ENCODE peak calls at places on chromosomes 12 and 14, in eight cellular contexts. T is RWPE2, I is tibial artery, Y is cardiac muscle cell, L is OCI-LY7, M is breast epithelium, U is left ventricle myocardium inferior, Z is osteoblast. O is an unnamed sample.
A peak's percentile ranks its signal among the peaks of the same experiment; 100 is the strongest.

GRCh38 chr14:75459099-75459741 is 31.4 kb downstream of the JDP2 start:
- DNase-seq in M (peak; percentile 68), I (no peak), L (no peak), U (peak; percentile 62), T (no peak), Y (no peak), Z (no peak), O (peak; percentile 68)

GRCh38 chr14:95564060-95564459 is 29.2 kb downstream of the GLRX5 start:
- DNase-seq in U (peak; percentile 53), L (no peak), Y (peak; percentile 33), T (no peak), M (no peak), Z (peak; percentile 82), I (no peak), O (peak; percentile 66)

GRCh38 chr12:20268121-20268732 is 100.1 kb upstream of the PDE3A start:
- DNase-seq in Z (no peak), I (no peak), Y (peak; percentile 58), U (no peak), T (no peak), L (no peak), M (no peak), O (no peak)

GRCh38 chr12:117151195-117152031 is 38.9 kb downstream of the FBXO21 start:
- DNase-seq in T (no peak), M (no peak), L (peak; percentile 27), U (peak; percentile 66), Z (peak; percentile 74), I (peak; percentile 70), Y (peak; percentile 73), O (peak; percentile 81)

GRCh38 chr14:55101698-55102097 is 27.4 kb upstream of the LGALS3 start:
- DNase-seq in Z (no peak), L (no peak), Y (no peak), M (no peak), T (no peak), U (no peak), I (no peak), O (no peak)

GRCh38 chr12:105740970-105741725 is 397.6 kb downstream of the NUAK1 start:
- DNase-seq in Z (peak; percentile 61), M (peak; percentile 59), T (no peak), I (no peak), U (peak; percentile 67), Y (peak; percentile 49), L (no peak), O (peak; percentile 67)

GRCh38 chr12:120259418-120260202 is 5.9 kb downstream of the PXN start:
- DNase-seq in Y (peak; percentile 76), U (peak; percentile 57), L (no peak), M (no peak), T (no peak), Z (no peak), I (peak; percentile 77), O (peak; percentile 58)

GRCh38 chr12:80937391-80938238 is at the start of gene LIN7A:
- DNase-seq in T (no peak), U (peak; percentile 67), L (no peak), Y (peak; percentile 30), M (no peak), Z (peak; percentile 80), I (peak; percentile 25), O (peak; percentile 82)

GRCh38 chr12:115259968-115260806 is 576.2 kb upstream of the TBX3 start:
- DNase-seq in U (no peak), Z (no peak), L (no peak), Y (no peak), T (no peak), M (no peak), I (no peak), O (no peak)

GRCh38 chr14:53942970-53943750 is 13.5 kb downstream of the BMP4 start:
- DNase-seq in I (no peak), M (no peak), U (no peak), Z (no peak), Y (no peak), T (no peak), L (no peak), O (no peak)

GRCh38 chr14:54837508-54838149 is 65.0 kb downstream of the GCH1 start:
- DNase-seq in M (no peak), L (no peak), T (no peak), U (no peak), Z (no peak), Y (no peak), I (no peak), O (no peak)

GRCh38 chr12:113185180-113186032 is at the start of the genes DDX54 and RITA1:
- DNase-seq in Y (peak; percentile 86), M (peak; percentile 86), L (peak; percentile 95), Z (peak; percentile 97), I (peak; percentile 65), U (peak; percentile 82), T (peak; percentile 82), O (peak; percentile 83)

GRCh38 chr14:76829650-76830421 is 3.6 kb downstream of the LRRC74A start:
- DNase-seq in Y (peak; percentile 91), M (no peak), U (peak; percentile 86), Z (no peak), I (no peak), L (no peak), T (no peak), O (peak; percentile 79)

GRCh38 chr12:66813137-66813867 is 134.4 kb upstream of the GRIP1 start:
- DNase-seq in T (no peak), Y (no peak), I (no peak), U (no peak), L (peak; percentile 57), Z (peak; percentile 22), M (no peak), O (no peak)

GRCh38 chr12:50453872-50454271 is 50.9 kb upstream of the DIP2B start:
- DNase-seq in L (no peak), Y (peak; percentile 9), Z (no peak), M (no peak), U (no peak), T (no peak), I (no peak), O (no peak)

GRCh38 chr14:92794547-92794941 is 439 bp downstream of the GOLGA5 start:
- DNase-seq in M (no peak), T (no peak), L (no peak), U (peak; percentile 31), I (no peak), Y (peak; percentile 41), Z (no peak), O (peak; percentile 46)

GRCh38 chr12:58750484-58750883 is 169.8 kb downstream of the LRIG3 start:
- DNase-seq in T (no peak), L (no peak), Z (peak; percentile 48), U (no peak), Y (peak; percentile 84), I (no peak), M (no peak), O (no peak)

GRCh38 chr12:107554941-107555340 is 130.7 kb upstream of the PWP1 start:
- DNase-seq in I (no peak), M (no peak), U (no peak), Z (no peak), T (no peak), L (no peak), Y (no peak), O (no peak)
- TF ChIP-seq CTCF in I (no peak), M (no peak), U (no peak), Z (no peak), T (no peak), L (no peak), Y (no peak), O (no peak)

DNA sequence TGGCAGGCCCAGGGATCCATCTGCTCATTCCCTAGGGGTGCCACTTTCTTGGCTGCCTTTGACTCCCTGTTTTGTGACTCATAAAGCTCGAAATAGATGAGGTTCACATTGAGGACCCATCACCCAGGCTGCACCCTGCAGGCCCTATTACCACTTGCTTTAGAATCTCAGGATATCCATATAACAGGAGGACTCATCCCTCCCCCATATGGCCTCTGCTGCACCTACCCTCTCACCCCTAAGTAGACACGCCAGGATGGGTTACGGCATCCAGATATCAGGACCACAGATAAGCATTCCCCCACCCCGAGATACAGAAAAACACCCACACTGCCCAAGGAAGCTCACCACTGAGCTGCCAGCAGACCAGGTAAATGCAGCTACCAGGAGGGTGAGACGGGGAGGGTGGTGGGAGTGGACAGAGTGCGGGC is 155.7 kb downstream of the DPF3 start:
- DNase-seq in T (no peak), I (no peak), Z (peak; percentile 90), Y (no peak), L (no peak), M (no peak), U (no peak), O (no peak)
- H3K4me1 ChIP-seq in T (no peaks in the 10 kb centered on the region), I (no peaks in the 10 kb centered on the region), Z (peaks cover 22% of the 10 kb centered on the region), Y (peaks cover 58% of the 10 kb centered on the region), L (no peaks in the 10 kb centered on the region), M (no peaks in the 10 kb centered on the region), U (peaks cover 63% of the 10 kb centered on the region), O (peaks cover 45% of the 10 kb centered on the region)

DNA sequence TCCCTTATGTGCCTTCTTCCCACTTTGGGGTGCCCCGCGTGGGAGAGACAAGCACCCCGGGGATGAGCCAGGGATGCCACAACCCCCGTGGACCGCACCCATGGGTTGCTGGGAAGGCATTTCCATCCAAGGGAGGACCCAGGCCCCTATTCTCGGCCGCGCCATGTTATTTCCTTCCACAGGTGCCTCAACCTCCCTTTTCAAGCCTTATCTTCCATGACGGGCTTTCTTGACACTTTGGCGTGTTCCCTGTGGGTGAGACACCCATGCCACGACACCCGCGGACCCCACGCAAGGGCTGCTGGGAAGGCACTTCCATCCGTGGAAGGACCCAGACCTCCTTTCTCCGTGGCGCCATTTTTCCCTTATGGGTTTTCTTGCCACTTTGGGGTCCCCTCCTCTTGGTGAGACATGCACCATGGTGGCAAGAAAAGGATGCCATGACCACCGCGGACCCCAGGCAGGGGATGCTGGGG is 269.2 kb downstream of the ALG10 start:
- DNase-seq in Z (no peak), I (no peak), U (peak; percentile 8), M (no peak), L (no peak), Y (no peak), T (peak; percentile 42), O (no peak)
- H3K9me3 ChIP-seq in Z (no peaks in the 10 kb centered on the region), I (peaks cover 3% of the 10 kb centered on the region), U (peaks cover 30% of the 10 kb centered on the region), M (peaks cover 85% of the 10 kb centered on the region), L (no peaks in the 10 kb centered on the region), Y (no peaks in the 10 kb centered on the region), T (no peaks in the 10 kb centered on the region), O (peaks cover 9% of the 10 kb centered on the region)

GRCh38 chr12:33609910-33610309 is 170.3 kb upstream of the SYT10 start:
- DNase-seq in M (no peak), Y (no peak), Z (no peak), L (no peak), U (no peak), T (no peak), I (no peak), O (no peak)

DNA sequence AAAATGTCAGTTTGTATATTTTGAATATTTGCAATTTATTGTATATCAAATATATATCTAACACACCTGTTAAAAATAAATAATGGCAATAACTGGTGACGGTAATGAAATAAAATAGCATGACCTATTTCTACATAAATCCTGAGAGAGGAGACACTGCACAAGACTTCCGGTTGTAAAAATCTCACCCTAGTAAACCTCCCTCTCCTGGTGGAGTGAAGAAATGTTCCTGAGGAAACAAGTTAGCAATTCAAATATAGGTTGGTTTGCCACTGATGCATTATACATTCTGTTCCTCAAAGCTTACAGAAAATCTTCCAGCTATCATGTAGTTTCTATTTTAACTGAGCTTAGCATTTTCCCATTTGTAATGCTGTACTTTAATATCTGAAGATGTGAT is 166.2 kb upstream of the SYT10 start:
- DNase-seq in U (no peak), M (no peak), L (peak; percentile 4), Y (peak; percentile 20), I (no peak), T (no peak), Z (no peak), O (no peak)
- TF ChIP-seq CTCF in U (peak; percentile 21), M (peak; percentile 20), L (peak; percentile 41), Y (peak; percentile 34), I (no peak), T (peak; percentile 64), Z (no peak), O (no peak)

O was measured in heart left ventricle.